ENCODE peak calls at places on chromosome 5, in five cellular contexts. W, C, V, O and A are unnamed samples.

GRCh38 chr5:170287532-170287931 is 10.0 kb downstream of the LCP2 start:
- DNase-seq in V (no peak), C (no peak), O (no peak), W (peak), A (no peak)

GRCh38 chr5:126544087-126544740 is 50.8 kb downstream of the ALDH7A1 start:
- DNase-seq in C (peak), O (peak), V (no peak), W (no peak), A (peak)

GRCh38 chr5:16108418-16108817 is 71.2 kb downstream of the MARCHF11 start:
- DNase-seq in C (no peak), O (no peak), W (no peak), V (no peak), A (no peak)

GRCh38 chr5:161105563-161105962 is 253.6 kb upstream of the ATP10B start:
- DNase-seq in O (no peak), W (no peak), C (no peak), V (no peak), A (no peak)

GRCh38 chr5:93342563-93343061 is 238.4 kb downstream of the NR2F1-AS1 start:
- DNase-seq in W (no peak), C (no peak), O (no peak), V (no peak), A (no peak)

GRCh38 chr5:27093296-27093695 is 54.9 kb upstream of the CDH9 start:
- DNase-seq in C (no peak), W (no peak), O (no peak), V (no peak), A (no peak)

GRCh38 chr5:148259288-148259687 is 9.3 kb upstream of the SPINK13 start:
- DNase-seq in V (no peak), O (no peak), W (no peak), C (no peak), A (no peak)

GRCh38 chr5:31854625-31855526 is 215.9 kb downstream of the PDZD2 start:
- DNase-seq in O (no peak), W (peak), V (peak), C (peak), A (peak)

GRCh38 chr5:65769539-65769938 is 47.5 kb downstream of the NLN start:
- DNase-seq in V (no peak), W (no peak), O (no peak), C (no peak), A (no peak)

GRCh38 chr5:5009240-5009639 is 130.9 kb upstream of the ADAMTS16 start:
- DNase-seq in V (no peak), W (no peak), C (no peak), O (no peak), A (no peak)

GRCh38 chr5:161406880-161407279 is 139.6 kb downstream of the GABRB2 start:
- DNase-seq in C (no peak), V (no peak), O (no peak), W (no peak), A (no peak)

GRCh38 chr5:124519396-124519795 is 227.0 kb downstream of the ZNF608 start:
- DNase-seq in O (no peak), W (no peak), C (no peak), V (no peak), A (peak)

GRCh38 chr5:138655530-138656245 is 80.5 kb upstream of the HSPA9 start:
- DNase-seq in C (no peak), W (no peak), V (no peak), O (no peak), A (no peak)